ENCODE peak calls at places on chromosomes 1 and 21, in ten cellular contexts. S is astrocyte of the spinal cord, N is astrocyte of the cerebellum, B is AG04450, C is fibroblast of lung, I is neural progenitor cell, E is glutamatergic neuron, H is foreskin fibroblast, A is pancreas, J is AG10803. U is an unnamed sample.

GRCh38 chr1:68011786-68012375 is 38.5 kb downstream of the DIRAS3 start:
- DNase-seq in H (peak; percentile 15), N (no peak), B (no peak), I (peak; percentile 5), J (no peak), A (no peak), S (no peak), E (no peak), C (no peak), U (no peak)

GRCh38 chr1:156177918-156178654 is 15.8 kb upstream of the SLC25A44 start:
- DNase-seq in E (no peak), A (no peak), C (no peak), N (no peak), J (no peak), S (no peak), B (no peak), H (no peak), I (no peak), U (no peak)

GRCh38 chr1:24735619-24736375 is 9.4 kb upstream of the CLIC4 start:
- DNase-seq in C (peak; percentile 77), S (peak; percentile 50), H (no peak), E (no peak), B (no peak), I (peak; percentile 61), A (no peak), J (peak; percentile 74), N (no peak), U (no peak)

GRCh38 chr1:11880911-11881748 is 22.4 kb upstream of the NPPB start:
- DNase-seq in A (no peak), J (no peak), N (no peak), B (no peak), I (no peak), C (no peak), S (no peak), E (peak; percentile 39), H (no peak), U (no peak)

GRCh38 chr21:41769933-41770332 is 3.1 kb upstream of the RIPK4 start:
- DNase-seq in N (no peak), J (no peak), S (no peak), H (no peak), A (no peak), C (no peak), I (no peak), B (no peak), E (no peak), U (no peak)

GRCh38 chr21:33414926-33415325 is 11.7 kb downstream of the IFNGR2 start:
- DNase-seq in C (no peak), I (no peak), J (no peak), H (no peak), B (no peak), E (no peak), N (no peak), A (no peak), S (no peak), U (no peak)

GRCh38 chr1:24968941-24969585 is 39.0 kb upstream of the RUNX3 start:
- DNase-seq in E (no peak), N (no peak), C (no peak), A (no peak), S (no peak), J (no peak), B (no peak), H (no peak), I (no peak), U (peak; percentile 55)

GRCh38 chr1:31955917-31956736 is 18.0 kb upstream of the PTP4A2 start:
- DNase-seq in S (peak; percentile 99), E (no peak), J (peak; percentile 99), H (peak; percentile 98), C (peak; percentile 100), N (peak; percentile 98), I (peak; percentile 50), B (peak; percentile 98), A (peak; percentile 64), U (peak; percentile 92)

GRCh38 chr1:226784081-226785049 is 45.3 kb upstream of the ITPKB start:
- DNase-seq in J (no peak), A (no peak), S (peak; percentile 18), E (no peak), H (no peak), C (no peak), B (no peak), N (no peak), I (peak; percentile 44), U (no peak)

GRCh38 chr1:116490588-116490987 is 80.2 kb downstream of the CD58 start:
- DNase-seq in C (no peak), N (no peak), B (no peak), S (no peak), I (no peak), E (no peak), H (no peak), A (no peak), J (no peak), U (no peak)
- TF ChIP-seq CTCF in C (no peak), N (no peak), B (no peak), S (no peak), I (no peak), E (no peak), H (no peak), A (no peak), J (no peak), U (no peak)

GRCh38 chr1:153783233-153784190 is 8.3 kb downstream of the SLC27A3 start:
- DNase-seq in N (peak; percentile 65), E (peak; percentile 95), B (peak; percentile 73), C (peak; percentile 92), A (peak; percentile 90), H (peak; percentile 90), I (peak; percentile 96), J (peak; percentile 88), S (peak; percentile 92), U (peak; percentile 96)
- TF ChIP-seq CTCF in N (peak; percentile 5), E (no peak), B (peak; percentile 12), C (no peak), A (peak; percentile 11), H (no peak), I (peak; percentile 9), J (peak; percentile 16), S (no peak), U (no peak)

GRCh38 chr1:41660570-41661427 is 176.3 kb upstream of the EDN2 start:
- DNase-seq in A (no peak), J (no peak), I (no peak), S (no peak), C (no peak), B (no peak), H (no peak), N (no peak), E (no peak), U (no peak)

GRCh38 chr1:41659159-41659495 is 174.6 kb upstream of the EDN2 start:
- DNase-seq in B (no peak), N (no peak), E (no peak), J (no peak), H (no peak), A (no peak), I (no peak), C (no peak), S (no peak), U (no peak)

GRCh38 chr1:41658444-41659158 is 174.1 kb upstream of the EDN2 start:
- DNase-seq in B (no peak), I (peak; percentile 37), C (no peak), J (no peak), H (no peak), A (no peak), N (no peak), S (no peak), E (peak; percentile 64), U (no peak)

GRCh38 chr1:41661428-41662060 is 177.1 kb upstream of the EDN2 start:
- DNase-seq in H (no peak), E (peak; percentile 34), B (no peak), I (no peak), A (peak; percentile 26), N (no peak), J (no peak), S (no peak), C (no peak), U (no peak)

DNA sequence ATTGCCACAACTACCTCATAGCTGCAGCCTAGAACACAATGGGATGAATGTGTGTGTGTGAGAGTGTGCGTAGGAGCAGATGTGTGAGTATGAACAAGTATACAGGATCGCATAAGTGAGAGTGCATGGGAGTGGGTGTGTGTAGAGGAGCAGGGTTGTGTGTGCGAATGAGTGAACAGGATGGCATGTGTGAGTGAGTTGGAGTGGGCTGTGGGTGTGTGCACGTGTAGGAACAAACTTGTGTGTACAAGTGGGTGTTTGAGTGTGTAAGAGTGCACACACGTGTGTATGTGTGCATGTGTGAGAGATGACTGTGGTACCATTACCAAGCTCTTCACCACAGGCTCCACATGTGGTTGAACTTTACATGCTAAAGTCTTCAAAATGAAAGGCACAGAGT is 175.4 kb upstream of the EDN2 start:
- DNase-seq in E (no peak), A (no peak), H (no peak), I (no peak), J (no peak), B (no peak), N (no peak), S (no peak), C (no peak), U (no peak)
- TF ChIP-seq CTCF in E (no peak), A (no peak), H (no peak), I (no peak), J (no peak), B (no peak), N (no peak), S (no peak), C (no peak), U (no peak)

DNA sequence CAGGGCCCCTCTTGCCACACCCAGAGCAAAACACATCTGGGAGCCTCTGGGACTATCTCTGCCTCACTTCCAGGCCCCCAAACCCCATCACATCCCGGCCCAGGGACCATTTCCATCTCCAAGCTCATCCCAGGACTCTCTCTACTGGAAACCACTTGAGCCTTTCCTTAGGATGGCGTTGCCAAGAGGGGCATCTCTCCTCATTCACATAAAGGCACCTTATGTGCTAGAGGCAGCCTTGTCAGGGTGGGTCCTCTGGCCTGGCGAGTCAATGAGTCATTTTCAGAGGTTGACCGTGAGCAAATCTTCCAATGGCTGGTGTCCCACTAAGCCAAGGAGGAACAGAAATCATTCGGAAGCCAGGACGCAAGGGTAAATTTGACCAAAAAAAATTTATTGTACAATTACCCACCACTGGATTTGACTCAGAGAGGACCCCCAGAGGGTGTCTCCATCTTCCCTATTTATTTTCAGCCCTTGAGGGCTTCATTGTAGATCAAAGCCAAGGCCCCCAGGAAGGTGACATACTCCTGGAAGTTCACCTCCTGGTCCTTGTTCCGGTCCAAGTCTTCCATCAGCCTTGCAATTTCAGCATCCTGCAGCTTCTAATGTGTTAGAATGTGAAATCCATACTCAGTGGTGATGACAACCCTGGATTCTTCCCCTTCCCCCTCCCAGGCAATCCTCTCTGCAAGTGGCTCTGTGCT is 1.4 kb downstream of the S100A6 start:
- DNase-seq in I (no peak), H (no peak), C (peak; percentile 50), A (no peak), B (no peak), S (peak; percentile 43), J (peak; percentile 46), E (no peak), N (no peak), U (peak; percentile 52)
- TF ChIP-seq CTCF in I (no peak), H (no peak), C (no peak), A (no peak), B (no peak), S (no peak), J (no peak), E (no peak), N (no peak), U (no peak)

U was measured in Calu3.